ENCODE peak calls at places on chromosomes 16 and 17, in seven cellular contexts. T is cardiac muscle cell, O is uterus, B is heart left ventricle, G is progenitor cell of endocrine pancreas, M is pancreas, Q is neural progenitor cell. U is an unnamed sample.

GRCh38 chr16:733382-734207 is 6.7 kb downstream of the HAGHL start:
- DNase-seq in T (peak), O (no peak), B (no peak), G (no peak), M (peak), Q (peak), U (peak)

GRCh38 chr16:86664518-86665318 is 86.4 kb downstream of the FOXL1 start:
- DNase-seq in T (no peak), O (no peak), B (no peak), G (no peak), M (no peak), Q (no peak), U (no peak)

GRCh38 chr17:46862949-46863348 is 11.6 kb downstream of the WNT9B start:
- DNase-seq in T (no peak), O (no peak), B (no peak), G (no peak), M (no peak), Q (peak), U (no peak)

GRCh38 chr17:51770031-51770759 is 388.3 kb downstream of the CA10 start:
- DNase-seq in T (no peak), O (no peak), B (no peak), G (no peak), M (no peak), Q (no peak), U (no peak)

GRCh38 chr16:88415381-88416323 is 32.9 kb downstream of the ZNF469 start:
- DNase-seq in T (no peak), O (no peak), B (no peak), G (no peak), M (no peak), Q (no peak), U (no peak)

GRCh38 chr17:17785407-17785806 is 51.4 kb downstream of the SREBF1 start:
- DNase-seq in T (no peak), O (no peak), B (no peak), G (no peak), M (peak), Q (no peak), U (no peak)

GRCh38 chr17:9897569-9897968 is 7.5 kb downstream of the RCVRN start:
- DNase-seq in T (no peak), O (no peak), B (no peak), G (no peak), M (no peak), Q (peak), U (no peak)

GRCh38 chr17:4331614-4332013 is 34.9 kb downstream of the UBE2G1 start:
- DNase-seq in T (peak), O (no peak), B (no peak), G (no peak), M (no peak), Q (peak), U (peak)

GRCh38 chr16:56424791-56425438 is 430 bp downstream of the AMFR start:
- DNase-seq in T (peak), O (peak), B (peak), G (peak), M (peak), Q (no peak), U (peak)

GRCh38 chr17:16434662-16435061 is 19.3 kb downstream of the TRPV2 start:
- DNase-seq in T (no peak), O (no peak), B (no peak), G (no peak), M (no peak), Q (no peak), U (no peak)

GRCh38 chr17:50177983-50178834 is 12.4 kb downstream of the SGCA start:
- DNase-seq in T (peak), O (peak), B (peak), G (peak), M (peak), Q (peak), U (peak)

GRCh38 chr17:15261063-15261817 is 3.9 kb downstream of the PMP22 start:
- DNase-seq in T (peak), O (peak), B (peak), G (peak), M (peak), Q (peak), U (peak)

GRCh38 chr17:74037320-74037719 is 166.2 kb upstream of the RPL38 start:
- DNase-seq in T (peak), O (no peak), B (no peak), G (no peak), M (no peak), Q (peak), U (no peak)

GRCh38 chr16:53743149-53743566 is 39.2 kb downstream of the FTO start:
- DNase-seq in T (no peak), O (no peak), B (no peak), G (no peak), M (no peak), Q (peak), U (peak)

GRCh38 chr17:71959129-71959528 is 161.7 kb upstream of the SOX9 start:
- DNase-seq in T (no peak), O (no peak), B (no peak), G (no peak), M (no peak), Q (peak), U (no peak)

GRCh38 chr17:21298056-21298982 is 13.8 kb downstream of the MAP2K3 start:
- DNase-seq in T (no peak), O (no peak), B (no peak), G (no peak), M (peak), Q (no peak), U (no peak)

GRCh38 chr17:76706817-76707216 is 3.9 kb downstream of the MXRA7 start:
- DNase-seq in T (no peak), O (no peak), B (no peak), G (no peak), M (no peak), Q (no peak), U (no peak)

GRCh38 chr17:76709077-76709950 is 1.5 kb downstream of the MXRA7 start:
- DNase-seq in T (peak), O (peak), B (peak), G (peak), M (peak), Q (peak), U (peak)

GRCh38 chr17:76704799-76705198 is 6.0 kb downstream of the MXRA7 start:
- DNase-seq in T (no peak), O (no peak), B (no peak), G (no peak), M (no peak), Q (no peak), U (no peak)

GRCh38 chr17:76710863-76711611 is at the start of gene MXRA7:
- DNase-seq in T (peak), O (peak), B (peak), G (peak), M (no peak), Q (peak), U (peak)

GRCh38 chr17:76707985-76708807 is 2.6 kb downstream of the MXRA7 start:
- DNase-seq in T (peak), O (no peak), B (no peak), G (peak), M (no peak), Q (peak), U (peak)
- TF ChIP-seq CTCF in T (peak), O (peak), B (no peak), G (peak), M (no peak), Q (peak), U (peak)

GRCh38 chr17:82373731-82374625 is 2.4 kb downstream of the UTS2R start:
- DNase-seq in T (no peak), O (no peak), B (no peak), G (no peak), M (peak), Q (no peak), U (no peak)

GRCh38 chr17:82374626-82375331 is 3.2 kb downstream of the UTS2R start:
- DNase-seq in T (no peak), O (no peak), B (no peak), G (no peak), M (peak), Q (no peak), U (no peak)

GRCh38 chr17:82377924-82378740 is 6.6 kb downstream of the UTS2R start:
- DNase-seq in T (no peak), O (no peak), B (no peak), G (no peak), M (peak), Q (no peak), U (no peak)

GRCh38 chr17:82376042-82376730 is 4.6 kb downstream of the UTS2R start:
- DNase-seq in T (no peak), O (no peak), B (no peak), G (no peak), M (peak), Q (no peak), U (no peak)

DNA sequence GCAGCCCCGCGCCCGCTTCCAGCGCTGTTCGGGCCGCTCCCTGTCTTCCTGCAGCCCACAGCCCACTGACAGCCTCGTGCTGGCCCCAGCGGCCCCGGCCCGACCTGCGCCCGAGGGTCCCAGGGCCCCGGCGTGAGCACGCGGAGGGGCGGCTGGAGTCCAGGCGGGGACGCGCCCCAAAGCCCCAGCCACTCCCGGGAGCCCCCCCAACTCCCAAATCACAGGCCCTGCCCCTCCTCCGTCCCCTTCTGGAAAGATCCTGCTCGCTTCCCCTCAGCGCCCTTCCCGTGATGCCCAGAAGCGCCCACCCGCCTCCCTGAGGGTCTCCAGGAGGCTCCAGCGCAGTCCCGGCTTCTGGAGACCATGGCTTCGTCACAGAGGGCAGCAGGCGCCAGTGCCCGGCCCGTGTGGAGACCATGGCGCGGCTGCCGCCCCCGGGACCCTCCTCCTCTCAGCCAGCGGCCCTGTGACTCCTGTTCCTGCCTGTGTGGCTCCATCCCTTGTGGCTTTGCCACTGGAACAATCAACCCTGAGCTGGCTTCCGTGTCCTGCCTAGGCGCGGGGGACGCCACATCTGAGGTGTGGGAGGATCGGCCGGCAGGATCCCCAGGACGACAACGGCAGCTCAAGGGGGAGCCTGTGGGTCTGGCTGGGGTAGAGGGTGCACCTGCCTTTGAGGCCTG is 3.9 kb downstream of the UTS2R start:
- DNase-seq in T (no peak), O (no peak), B (no peak), G (no peak), M (peak), Q (no peak), U (no peak)
- TF ChIP-seq CTCF in T (no peak), O (no peak), B (no peak), G (no peak), M (no peak), Q (no peak), U (no peak)

GRCh38 chr16:25066747-25067631 is 44.6 kb upstream of the LCMT1 start:
- DNase-seq in T (peak), O (peak), B (peak), G (peak), M (peak), Q (peak), U (peak)
- TF ChIP-seq CTCF in T (no peak), O (no peak), B (no peak), G (no peak), M (no peak), Q (peak), U (no peak)

DNA sequence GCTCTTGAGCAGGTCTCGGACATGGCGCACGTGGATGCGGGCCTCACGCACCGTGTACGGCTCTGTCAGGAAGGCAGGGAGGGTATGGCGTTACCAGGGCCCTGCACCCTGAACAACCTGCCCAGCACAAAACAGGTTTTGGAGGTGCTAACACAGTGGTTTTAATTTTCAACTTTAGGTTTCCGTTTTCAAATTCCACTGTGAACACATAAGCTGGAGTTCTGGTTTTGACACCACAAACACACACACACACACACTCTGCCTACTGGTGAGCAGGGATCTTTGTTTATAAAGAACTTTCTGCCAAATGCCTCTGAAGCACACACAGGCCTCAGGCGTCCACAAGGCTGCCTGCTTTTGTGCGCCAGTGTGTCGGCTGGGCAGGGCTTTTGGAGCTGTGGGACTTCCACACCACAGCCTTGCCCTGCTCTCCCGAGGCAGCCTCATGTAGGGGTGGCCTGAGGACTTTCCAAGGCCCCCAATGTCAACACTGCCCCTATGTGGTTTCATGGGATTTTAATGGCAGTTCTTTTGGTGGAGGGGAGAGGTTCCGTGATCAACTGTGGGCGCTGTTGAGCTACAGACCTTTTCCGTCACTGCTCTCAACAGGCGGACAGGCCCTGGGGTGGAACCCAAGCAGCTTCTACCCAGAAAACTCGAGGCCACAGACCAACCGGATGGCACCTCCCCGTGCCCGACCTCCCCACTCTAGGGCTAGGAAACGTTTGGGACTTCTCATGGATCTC is 9.4 kb downstream of the CLUH start:
- DNase-seq in T (no peak), O (peak), B (peak), G (no peak), M (peak), Q (no peak), U (peak)
- TF ChIP-seq CTCF in T (no peak), O (no peak), B (no peak), G (no peak), M (no peak), Q (peak), U (no peak)

U was measured in glutamatergic neuron.